ENCODE peak calls at places on chromosomes 5 and 9, in eight cellular contexts. B is HCT116, L is prostate gland, P is right cardiac atrium, F is lower lobe of right lung, H is K562, A is IMR-90, Z is tibial nerve. N is an unnamed sample.

GRCh38 chr5:80035839-80036238 is 691 bp downstream of the THBS4 start:
- DNase-seq in P (no peak), L (no peak), A (no peak), H (no peak), Z (no peak), F (no peak), B (no peak), N (no peak)

GRCh38 chr5:173301695-173302545 is 26.3 kb downstream of the STC2 start:
- DNase-seq in Z (no peak), H (no peak), A (no peak), B (no peak), L (no peak), F (no peak), P (no peak), N (no peak)

GRCh38 chr9:135085830-135086546 is 1.5 kb upstream of the OLFM1 start:
- DNase-seq in L (peak; percentile 84), Z (peak; percentile 74), H (peak; percentile 69), A (peak; percentile 43), P (peak; percentile 76), F (peak; percentile 90), B (peak; percentile 54), N (peak; percentile 52)

GRCh38 chr5:17187401-17187800 is 30.0 kb upstream of the BASP1 start:
- DNase-seq in H (no peak), F (no peak), Z (no peak), P (no peak), L (no peak), A (peak; percentile 82), B (no peak), N (peak; percentile 45)

GRCh38 chr5:133245191-133246052 is 193.6 kb downstream of the HSPA4 start:
- DNase-seq in H (peak; percentile 69), L (no peak), F (peak; percentile 21), A (peak; percentile 99), P (no peak), B (peak; percentile 93), Z (no peak), N (peak; percentile 89)

GRCh38 chr9:118170032-118170955 is 466.1 kb downstream of the TLR4 start:
- DNase-seq in B (no peak), H (no peak), Z (no peak), A (no peak), F (no peak), L (peak; percentile 6), P (peak; percentile 35), N (peak; percentile 43)

GRCh38 chr5:133825631-133826289 is 142.7 kb downstream of the C5orf15 start:
- DNase-seq in L (no peak), F (no peak), Z (no peak), B (no peak), H (no peak), P (peak; percentile 36), A (no peak), N (no peak)

GRCh38 chr5:169433221-169433651 is 132.3 kb upstream of the SLIT3 start:
- DNase-seq in P (no peak), H (no peak), A (no peak), L (no peak), B (no peak), F (no peak), Z (no peak), N (no peak)

GRCh38 chr9:4137234-4137633 is 162.6 kb downstream of the GLIS3 start:
- DNase-seq in A (peak; percentile 97), H (no peak), Z (no peak), B (peak; percentile 85), P (no peak), F (no peak), L (no peak), N (peak; percentile 92)

GRCh38 chr5:133939668-133940067 is 28.8 kb downstream of the C5orf15 start:
- DNase-seq in H (no peak), F (no peak), L (no peak), B (no peak), Z (no peak), A (no peak), P (no peak), N (no peak)

GRCh38 chr5:124512236-124512635 is 234.2 kb downstream of the ZNF608 start:
- DNase-seq in H (no peak), L (no peak), A (peak; percentile 41), F (no peak), P (peak; percentile 44), B (no peak), Z (no peak), N (no peak)

GRCh38 chr5:159680095-159680494 is 236.2 kb upstream of the ADRA1B start:
- DNase-seq in F (no peak), P (no peak), B (no peak), H (no peak), A (no peak), Z (no peak), L (no peak), N (no peak)

GRCh38 chr9:27131731-27132130 is 22.7 kb downstream of the TEK start:
- DNase-seq in P (no peak), Z (no peak), L (no peak), A (peak; percentile 81), B (no peak), F (no peak), H (no peak), N (no peak)

GRCh38 chr9:6144947-6145346 is 70.7 kb upstream of the IL33 start:
- DNase-seq in P (no peak), Z (no peak), A (no peak), B (no peak), F (no peak), L (no peak), H (no peak), N (no peak)

GRCh38 chr5:132665681-132666080 is 7.7 kb downstream of the IL13 start:
- DNase-seq in A (no peak), F (no peak), B (no peak), H (no peak), P (no peak), Z (no peak), L (no peak), N (no peak)

GRCh38 chr9:36815566-36816348 is 218.3 kb downstream of the PAX5 start:
- DNase-seq in A (no peak), H (no peak), Z (no peak), P (no peak), B (no peak), L (no peak), F (no peak), N (no peak)

GRCh38 chr9:19787672-19788071 is 1.2 kb downstream of the SLC24A2 start:
- DNase-seq in A (no peak), L (no peak), H (no peak), P (no peak), B (no peak), Z (no peak), F (no peak), N (no peak)

GRCh38 chr9:92603100-92603499 is 66.8 kb downstream of the IPPK start:
- DNase-seq in F (no peak), L (peak; percentile 0), B (no peak), A (no peak), Z (no peak), H (no peak), P (no peak), N (no peak)

GRCh38 chr9:92598382-92598781 is 62.6 kb upstream of the ECM2 start:
- DNase-seq in A (no peak), B (no peak), F (no peak), H (no peak), L (no peak), Z (no peak), P (no peak), N (no peak)

GRCh38 chr9:92600075-92600741 is 64.4 kb upstream of the ECM2 start:
- DNase-seq in B (no peak), P (no peak), L (peak; percentile 0), F (no peak), Z (no peak), H (no peak), A (no peak), N (no peak)

GRCh38 chr9:92603990-92604389 is 65.9 kb downstream of the IPPK start:
- DNase-seq in B (no peak), Z (no peak), P (no peak), F (no peak), H (no peak), L (no peak), A (no peak), N (no peak)

GRCh38 chr9:92600742-92601261 is 65.0 kb upstream of the ECM2 start:
- DNase-seq in Z (no peak), P (no peak), F (no peak), L (peak; percentile 3), A (peak; percentile 74), B (no peak), H (no peak), N (peak; percentile 43)
- H3K27ac ChIP-seq in Z (peak overlapping the region; percentile 72), P (peak overlapping the region; percentile 80), F (peak overlapping the region; percentile 54), L (peak overlapping the region; percentile 59), A (peak overlapping the region; percentile 59), B (no peak overlapping the region), H (no peak overlapping the region), N (no peak overlapping the region)

GRCh38 chr9:129703121-129703520 is 37.7 kb downstream of the PRRX2 start:
- DNase-seq in A (no peak), F (no peak), P (peak; percentile 25), Z (no peak), L (no peak), H (no peak), B (no peak), N (no peak)
- H3K27ac ChIP-seq in A (peak overlapping the region; percentile 18), F (peak overlapping the region; percentile 56), P (peak overlapping the region; percentile 28), Z (peak overlapping the region; percentile 76), L (peak overlapping the region; percentile 41), H (no peak overlapping the region), B (no peak overlapping the region), N (no peak overlapping the region)

GRCh38 chr9:16145196-16145950 is 592.5 kb downstream of the CCDC171 start:
- DNase-seq in L (no peak), P (no peak), F (no peak), Z (no peak), A (peak; percentile 50), H (no peak), B (no peak), N (no peak)
- H3K27ac ChIP-seq in L (no peak overlapping the region), P (no peak overlapping the region), F (no peak overlapping the region), Z (no peak overlapping the region), A (no peak overlapping the region), H (no peak overlapping the region), B (no peak overlapping the region), N (no peak overlapping the region)

GRCh38 chr5:2256646-2257288 is 374.0 kb upstream of the IRX4 start:
- DNase-seq in B (no peak), P (no peak), F (no peak), H (no peak), Z (no peak), L (no peak), A (no peak), N (no peak)
- H3K27ac ChIP-seq in B (no peak overlapping the region), P (no peak overlapping the region), F (no peak overlapping the region), H (no peak overlapping the region), Z (no peak overlapping the region), L (no peak overlapping the region), A (no peak overlapping the region), N (no peak overlapping the region)

DNA sequence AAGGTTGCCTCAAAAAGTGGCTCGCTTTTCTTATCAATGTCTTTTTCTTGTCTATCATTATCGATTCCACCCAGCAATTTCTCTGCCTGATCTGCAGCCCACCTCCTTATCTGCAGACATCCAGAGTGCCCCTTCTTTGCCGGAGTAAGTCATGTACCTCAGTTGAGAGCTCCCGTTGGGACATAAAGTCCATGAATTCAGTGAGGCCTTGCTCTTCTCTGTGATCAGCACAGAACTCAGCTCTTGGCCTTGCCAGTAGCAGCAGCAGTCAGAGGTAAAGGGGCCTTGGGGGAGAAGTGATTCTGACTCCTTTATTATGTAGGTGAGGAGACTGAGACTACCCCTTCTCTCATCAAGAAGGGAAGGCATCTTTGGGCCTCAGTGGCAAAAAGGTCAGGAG is 24.9 kb upstream of the DCAF12 start:
- DNase-seq in B (no peak), L (no peak), P (no peak), F (no peak), Z (no peak), H (no peak), A (no peak), N (no peak)
- H3K27ac ChIP-seq in B (no peak overlapping the region), L (no peak overlapping the region), P (no peak overlapping the region), F (no peak overlapping the region), Z (no peak overlapping the region), H (peak overlapping the region; percentile 98), A (no peak overlapping the region), N (no peak overlapping the region)

N was measured in brain microvascular endothelial cell.